ENCODE peak calls at places on chromosomes 7 and 10, in seven cellular contexts. F is endodermal cell, R is astrocyte, P is IMR-90, X is body of pancreas, Q is thyroid gland, G is breast epithelium. S is an unnamed sample. For H3K4me1, the result is how much of the 10 kb centered on the place peaks cover.

GRCh38 chr10:63504145-63504881 is 16.9 kb upstream of the REEP3 start:
- DNase-seq in X (no peak), Q (no peak), P (no peak), G (no peak), R (no peak), F (peak), S (no peak)

GRCh38 chr7:27948856-27949255 is 208.9 kb downstream of the TAX1BP1 start:
- DNase-seq in R (no peak), X (no peak), Q (no peak), P (no peak), F (no peak), G (no peak), S (no peak)

GRCh38 chr7:12642539-12642938 is 44.9 kb upstream of the ARL4A start:
- DNase-seq in F (no peak), P (no peak), G (no peak), Q (no peak), R (no peak), X (no peak), S (no peak)

GRCh38 chr10:107415446-107415845 is 250.9 kb upstream of the SORCS1 start:
- DNase-seq in F (no peak), R (no peak), Q (no peak), G (no peak), X (no peak), P (no peak), S (no peak)

GRCh38 chr10:71266147-71266917 is 52.7 kb upstream of the SLC29A3 start:
- DNase-seq in X (peak), Q (no peak), P (peak), F (no peak), R (peak), G (peak), S (no peak)

GRCh38 chr10:129079705-129080104 is 387.3 kb upstream of the MGMT start:
- DNase-seq in X (peak), F (no peak), G (no peak), Q (no peak), P (no peak), R (no peak), S (no peak)

GRCh38 chr10:112732277-112732891 is 217.7 kb upstream of the TCF7L2 start:
- DNase-seq in F (no peak), P (no peak), X (no peak), R (peak), Q (no peak), G (no peak), S (no peak)

GRCh38 chr10:45438457-45439090 is 64.6 kb downstream of the ALOX5 start:
- DNase-seq in G (no peak), P (no peak), X (no peak), F (no peak), Q (no peak), R (no peak), S (no peak)

GRCh38 chr10:49213211-49213610 is 25.0 kb upstream of the TMEM273 start:
- DNase-seq in F (no peak), P (no peak), X (no peak), R (no peak), Q (no peak), G (no peak), S (no peak)

GRCh38 chr7:135884495-135885237 is 92.5 kb downstream of the MTPN start:
- DNase-seq in G (no peak), F (no peak), P (no peak), Q (peak), X (no peak), R (no peak), S (no peak)

GRCh38 chr7:135877799-135878198 is 99.4 kb downstream of the MTPN start:
- DNase-seq in G (no peak), R (peak), P (peak), Q (no peak), F (no peak), X (no peak), S (no peak)

GRCh38 chr7:135878284-135878683 is 98.9 kb downstream of the MTPN start:
- DNase-seq in G (no peak), P (no peak), F (no peak), Q (no peak), X (no peak), R (no peak), S (no peak)

GRCh38 chr7:135879238-135879637 is 97.9 kb downstream of the MTPN start:
- DNase-seq in R (peak), G (no peak), X (no peak), P (peak), F (no peak), Q (no peak), S (no peak)
- H3K27ac ChIP-seq in R (no peak), G (no peak), X (no peak), P (no peak), F (no peak), Q (no peak), S (no peak)

DNA sequence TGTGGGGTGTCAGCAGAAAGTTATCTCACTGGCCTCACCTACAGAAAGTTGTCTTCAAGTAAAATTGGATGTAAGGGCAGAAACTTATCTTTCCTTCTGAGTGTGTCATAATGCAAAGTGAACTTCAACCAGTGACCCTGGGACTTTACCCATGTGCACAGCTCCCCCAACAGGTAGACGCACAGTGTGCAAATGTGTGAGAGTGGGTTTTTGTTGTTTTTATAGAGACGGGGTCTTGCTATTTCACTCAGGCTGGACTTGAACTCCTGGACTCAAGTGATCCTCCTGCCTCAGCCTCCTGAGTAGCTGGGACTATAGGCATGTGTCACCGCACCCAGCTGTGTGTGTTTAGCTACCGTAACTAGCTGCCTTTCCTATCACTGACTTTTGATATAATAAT is 6.4 kb upstream of the KAZALD1 start:
- DNase-seq in X (no peak), P (no peak), R (no peak), G (no peak), Q (no peak), F (no peak), S (no peak)
- TF ChIP-seq CTCF in X (no peak), P (no peak), R (no peak), G (no peak), Q (no peak), F (peak), S (no peak)

GRCh38 chr10:59363446-59363958 is 1.2 kb upstream of the FAM13C start:
- DNase-seq in R (no peak), X (no peak), Q (no peak), F (no peak), P (no peak), G (no peak), S (no peak)
- H3K4me1 ChIP-seq in R (under half), X (under half), Q (under half), F (under half), P (under half), G (under half), S (under half)

GRCh38 chr10:4947039-4947634 is 16.1 kb upstream of the AKR1C1 start:
- DNase-seq in F (no peak), Q (no peak), X (no peak), R (no peak), G (no peak), P (peak), S (no peak)
- H3K27ac ChIP-seq in F (no peak), Q (peak), X (peak), R (peak), G (peak), P (peak), S (no peak)

DNA sequence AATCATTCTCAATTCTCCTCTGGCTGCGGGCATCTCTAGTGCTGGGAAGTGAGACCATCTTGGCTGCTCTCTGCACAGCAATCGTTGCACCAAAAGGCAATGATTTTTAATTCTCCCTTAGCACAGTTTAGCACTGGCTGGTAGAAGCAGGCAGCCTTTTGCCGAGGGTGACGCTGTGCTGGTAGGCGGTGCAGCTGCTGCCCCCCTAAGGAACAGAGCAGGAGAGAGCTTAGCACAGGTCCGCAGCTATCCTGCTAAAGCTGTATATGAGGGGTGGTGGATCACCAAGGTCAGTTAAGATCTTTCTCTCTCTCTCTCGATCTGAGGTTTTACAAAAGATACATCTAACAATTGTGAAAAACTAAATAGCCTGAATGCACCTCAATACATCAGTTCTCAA is 390.1 kb downstream of the GATA3 start:
- DNase-seq in G (no peak), P (no peak), F (peak), R (peak), X (no peak), Q (no peak), S (peak)
- TF ChIP-seq CTCF in G (no peak), P (peak), F (peak), R (no peak), X (no peak), Q (no peak), S (no peak)

GRCh38 chr10:99393683-99394082 is 36.7 kb downstream of the GOT1 start:
- DNase-seq in P (no peak), G (no peak), X (no peak), Q (no peak), F (no peak), R (no peak), S (no peak)
- H3K4me1 ChIP-seq in P (under half), G (under half), X (under half), Q (under half), F (under half), R (under half), S (under half)

GRCh38 chr10:11429439-11430052 is 181.9 kb downstream of the USP6NL start:
- DNase-seq in G (no peak), R (no peak), F (peak), Q (no peak), P (peak), X (no peak), S (no peak)
- H3K27ac ChIP-seq in G (no peak), R (no peak), F (no peak), Q (no peak), P (no peak), X (no peak), S (no peak)

GRCh38 chr7:17530249-17530648 is 231.8 kb downstream of the AHR start:
- DNase-seq in G (no peak), R (peak), P (peak), X (no peak), F (no peak), Q (no peak), S (no peak)

GRCh38 chr7:17528636-17529035 is 230.2 kb downstream of the AHR start:
- DNase-seq in G (no peak), Q (no peak), R (peak), X (no peak), F (no peak), P (peak), S (no peak)

GRCh38 chr7:17534348-17534747 is 235.9 kb downstream of the AHR start:
- DNase-seq in R (no peak), X (no peak), G (no peak), P (no peak), Q (no peak), F (no peak), S (no peak)

GRCh38 chr7:17532861-17533404 is 234.5 kb downstream of the AHR start:
- DNase-seq in G (no peak), R (peak), X (peak), P (peak), F (no peak), Q (no peak), S (no peak)

GRCh38 chr7:17530741-17531417 is 232.4 kb downstream of the AHR start:
- DNase-seq in P (peak), Q (no peak), G (no peak), X (no peak), F (no peak), R (no peak), S (no peak)
- TF ChIP-seq CTCF in P (peak), Q (no peak), G (peak), X (no peak), F (peak), R (no peak), S (no peak)

DNA sequence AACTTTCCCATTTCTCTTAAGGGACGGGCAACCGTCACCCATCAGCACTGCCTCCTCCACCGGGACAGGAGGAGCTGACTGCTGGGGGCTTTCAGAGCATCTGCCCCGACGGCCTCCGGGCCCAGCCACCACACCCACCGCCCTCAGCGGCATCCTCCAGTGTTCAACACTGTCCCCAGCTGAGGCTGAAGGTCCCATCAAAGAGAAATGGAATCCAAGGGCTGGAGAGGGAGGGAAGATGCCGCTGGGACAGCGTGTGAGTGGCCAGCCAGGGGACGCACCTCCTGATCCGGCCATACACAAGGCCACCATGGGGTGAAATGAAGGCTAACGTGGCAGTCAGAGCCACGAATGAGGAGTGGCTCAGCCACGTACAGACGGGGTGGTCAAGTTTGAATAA is 153.6 kb upstream of the PPP2R2D start:
- DNase-seq in R (no peak), G (no peak), Q (no peak), P (no peak), X (no peak), F (no peak), S (no peak)
- H3K4me1 ChIP-seq in R (under half), G (under half), Q (under half), P (under half), X (under half), F (under half), S (under half)